ENCODE peak calls at places on chromosomes 13 and 19, in ten cellular contexts. One of them, this sample, is unnamed.

GRCh38 chr13:105445793-105446192 is 1089.7 kb downstream of the EFNB2 start:
- DNase-seq in aorta: no peak
- DNase-seq in KBM-7: no peak
- DNase-seq in mucosa of descending colon: no peak
- DNase-seq in astrocyte of the spinal cord: peak; percentile 11
- DNase-seq in NCI-H1092: no peak
- DNase-seq in stimulated activated CD8-positive, alpha-beta memory T cell treated with anti-CD3 and anti-CD28 coated beads, Interleukin-7, amount 100 ng/mL, for 1 hour: no peak
- DNase-seq in NCI-H345: no peak
- DNase-seq in epithelial cell of esophagus: no peak
- DNase-seq in stromal cell of bone marrow: no peak
- DNase-seq in this sample: no peak

GRCh38 chr19:7455600-7456296 is 33.1 kb downstream of the PEX11G start:
- DNase-seq in epithelial cell of esophagus: no peak
- DNase-seq in stromal cell of bone marrow: no peak
- DNase-seq in astrocyte of the spinal cord: no peak
- DNase-seq in NCI-H345: no peak
- DNase-seq in stimulated activated CD8-positive, alpha-beta memory T cell treated with anti-CD3 and anti-CD28 coated beads, Interleukin-7, amount 100 ng/mL, for 1 hour: no peak
- DNase-seq in KBM-7: no peak
- DNase-seq in mucosa of descending colon: no peak
- DNase-seq in aorta: no peak
- DNase-seq in NCI-H1092: no peak
- DNase-seq in this sample: no peak

GRCh38 chr19:18847516-18848463 is 16.0 kb downstream of the UPF1 start:
- DNase-seq in epithelial cell of esophagus: no peak
- DNase-seq in stimulated activated CD8-positive, alpha-beta memory T cell treated with anti-CD3 and anti-CD28 coated beads, Interleukin-7, amount 100 ng/mL, for 1 hour: no peak
- DNase-seq in NCI-H345: no peak
- DNase-seq in astrocyte of the spinal cord: no peak
- DNase-seq in NCI-H1092: no peak
- DNase-seq in stromal cell of bone marrow: peak; percentile 64
- DNase-seq in mucosa of descending colon: peak; percentile 59
- DNase-seq in aorta: peak; percentile 70
- DNase-seq in KBM-7: no peak
- DNase-seq in this sample: peak; percentile 89

GRCh38 chr13:67635754-67636153 is 405.6 kb upstream of the PCDH9 start:
- DNase-seq in stimulated activated CD8-positive, alpha-beta memory T cell treated with anti-CD3 and anti-CD28 coated beads, Interleukin-7, amount 100 ng/mL, for 1 hour: no peak
- DNase-seq in NCI-H1092: no peak
- DNase-seq in NCI-H345: no peak
- DNase-seq in astrocyte of the spinal cord: peak; percentile 8
- DNase-seq in epithelial cell of esophagus: no peak
- DNase-seq in aorta: no peak
- DNase-seq in stromal cell of bone marrow: no peak
- DNase-seq in mucosa of descending colon: no peak
- DNase-seq in KBM-7: no peak
- DNase-seq in this sample: no peak

GRCh38 chr19:3725640-3726310 is 17.6 kb downstream of the TJP3 start:
- DNase-seq in stimulated activated CD8-positive, alpha-beta memory T cell treated with anti-CD3 and anti-CD28 coated beads, Interleukin-7, amount 100 ng/mL, for 1 hour: no peak
- DNase-seq in stromal cell of bone marrow: no peak
- DNase-seq in aorta: no peak
- DNase-seq in astrocyte of the spinal cord: no peak
- DNase-seq in KBM-7: no peak
- DNase-seq in mucosa of descending colon: peak; percentile 91
- DNase-seq in NCI-H345: peak; percentile 76
- DNase-seq in epithelial cell of esophagus: peak; percentile 42
- DNase-seq in NCI-H1092: no peak
- DNase-seq in this sample: no peak

GRCh38 chr13:41458939-41459753 is 1.8 kb downstream of the RGCC start:
- DNase-seq in NCI-H1092: no peak
- DNase-seq in KBM-7: peak; percentile 74
- DNase-seq in epithelial cell of esophagus: peak; percentile 75
- DNase-seq in NCI-H345: no peak
- DNase-seq in mucosa of descending colon: no peak
- DNase-seq in astrocyte of the spinal cord: peak; percentile 34
- DNase-seq in stimulated activated CD8-positive, alpha-beta memory T cell treated with anti-CD3 and anti-CD28 coated beads, Interleukin-7, amount 100 ng/mL, for 1 hour: peak; percentile 42
- DNase-seq in stromal cell of bone marrow: peak; percentile 21
- DNase-seq in aorta: no peak
- DNase-seq in this sample: peak; percentile 20

GRCh38 chr19:45729774-45730388 is 815 bp downstream of the FBXO46 start:
- DNase-seq in NCI-H345: no peak
- DNase-seq in stimulated activated CD8-positive, alpha-beta memory T cell treated with anti-CD3 and anti-CD28 coated beads, Interleukin-7, amount 100 ng/mL, for 1 hour: no peak
- DNase-seq in stromal cell of bone marrow: no peak
- DNase-seq in mucosa of descending colon: no peak
- DNase-seq in astrocyte of the spinal cord: no peak
- DNase-seq in epithelial cell of esophagus: peak; percentile 74
- DNase-seq in aorta: no peak
- DNase-seq in NCI-H1092: no peak
- DNase-seq in KBM-7: no peak
- DNase-seq in this sample: no peak

GRCh38 chr13:41788552-41788951 is 172.4 kb downstream of the VWA8 start:
- DNase-seq in stromal cell of bone marrow: no peak
- DNase-seq in epithelial cell of esophagus: peak; percentile 85
- DNase-seq in NCI-H345: no peak
- DNase-seq in stimulated activated CD8-positive, alpha-beta memory T cell treated with anti-CD3 and anti-CD28 coated beads, Interleukin-7, amount 100 ng/mL, for 1 hour: no peak
- DNase-seq in mucosa of descending colon: no peak
- DNase-seq in NCI-H1092: no peak
- DNase-seq in astrocyte of the spinal cord: no peak
- DNase-seq in KBM-7: peak; percentile 83
- DNase-seq in aorta: no peak
- DNase-seq in this sample: no peak

GRCh38 chr13:109666656-109667448 is 119.5 kb downstream of the IRS2 start:
- DNase-seq in astrocyte of the spinal cord: no peak
- DNase-seq in stromal cell of bone marrow: no peak
- DNase-seq in NCI-H1092: no peak
- DNase-seq in KBM-7: no peak
- DNase-seq in epithelial cell of esophagus: peak; percentile 78
- DNase-seq in mucosa of descending colon: no peak
- DNase-seq in aorta: no peak
- DNase-seq in stimulated activated CD8-positive, alpha-beta memory T cell treated with anti-CD3 and anti-CD28 coated beads, Interleukin-7, amount 100 ng/mL, for 1 hour: no peak
- DNase-seq in NCI-H345: no peak
- DNase-seq in this sample: no peak

GRCh38 chr19:46601318-46602224 is at the start of gene CALM3:
- DNase-seq in mucosa of descending colon: peak; percentile 75
- DNase-seq in aorta: peak; percentile 70
- DNase-seq in KBM-7: no peak
- DNase-seq in stromal cell of bone marrow: no peak
- DNase-seq in NCI-H1092: no peak
- DNase-seq in epithelial cell of esophagus: no peak
- DNase-seq in NCI-H345: no peak
- DNase-seq in stimulated activated CD8-positive, alpha-beta memory T cell treated with anti-CD3 and anti-CD28 coated beads, Interleukin-7, amount 100 ng/mL, for 1 hour: no peak
- DNase-seq in astrocyte of the spinal cord: no peak
- DNase-seq in this sample: no peak

GRCh38 chr13:29907670-29908069 is 57.3 kb upstream of the UBL3 start:
- DNase-seq in mucosa of descending colon: no peak
- DNase-seq in epithelial cell of esophagus: no peak
- DNase-seq in NCI-H1092: no peak
- DNase-seq in aorta: no peak
- DNase-seq in NCI-H345: no peak
- DNase-seq in astrocyte of the spinal cord: no peak
- DNase-seq in stimulated activated CD8-positive, alpha-beta memory T cell treated with anti-CD3 and anti-CD28 coated beads, Interleukin-7, amount 100 ng/mL, for 1 hour: no peak
- DNase-seq in stromal cell of bone marrow: no peak
- DNase-seq in KBM-7: no peak
- DNase-seq in this sample: no peak

GRCh38 chr19:49854861-49855263 is 3.9 kb downstream of the PTOV1 start:
- DNase-seq in astrocyte of the spinal cord: no peak
- DNase-seq in epithelial cell of esophagus: no peak
- DNase-seq in NCI-H1092: no peak
- DNase-seq in aorta: no peak
- DNase-seq in KBM-7: no peak
- DNase-seq in stromal cell of bone marrow: no peak
- DNase-seq in mucosa of descending colon: peak; percentile 67
- DNase-seq in stimulated activated CD8-positive, alpha-beta memory T cell treated with anti-CD3 and anti-CD28 coated beads, Interleukin-7, amount 100 ng/mL, for 1 hour: no peak
- DNase-seq in NCI-H345: no peak
- DNase-seq in this sample: no peak

GRCh38 chr19:56266060-56266459 is 6.5 kb upstream of the EDDM13 start:
- DNase-seq in mucosa of descending colon: no peak
- DNase-seq in NCI-H345: no peak
- DNase-seq in aorta: no peak
- DNase-seq in epithelial cell of esophagus: no peak
- DNase-seq in stimulated activated CD8-positive, alpha-beta memory T cell treated with anti-CD3 and anti-CD28 coated beads, Interleukin-7, amount 100 ng/mL, for 1 hour: no peak
- DNase-seq in KBM-7: no peak
- DNase-seq in astrocyte of the spinal cord: no peak
- DNase-seq in NCI-H1092: no peak
- DNase-seq in stromal cell of bone marrow: no peak
- DNase-seq in this sample: no peak

GRCh38 chr19:11151181-11151580 is 4.4 kb downstream of the SPC24 start:
- DNase-seq in NCI-H345: no peak
- DNase-seq in NCI-H1092: no peak
- DNase-seq in KBM-7: no peak
- DNase-seq in aorta: peak; percentile 76
- DNase-seq in stimulated activated CD8-positive, alpha-beta memory T cell treated with anti-CD3 and anti-CD28 coated beads, Interleukin-7, amount 100 ng/mL, for 1 hour: no peak
- DNase-seq in stromal cell of bone marrow: no peak
- DNase-seq in astrocyte of the spinal cord: peak; percentile 84
- DNase-seq in mucosa of descending colon: no peak
- DNase-seq in epithelial cell of esophagus: no peak
- DNase-seq in this sample: no peak